ENCODE peak calls at places on chromosomes 13 and 19, in nine cellular contexts. S is heart right ventricle, P is epithelial cell of esophagus, D is progenitor cell of endocrine pancreas, M is neural progenitor cell, B is psoas muscle, W is kidney epithelial cell, T is lung, F is AG09319. Q is an unnamed sample.

GRCh38 chr13:102141625-102142472 is 260.0 kb downstream of the FGF14 start:
- DNase-seq in S (no peak), P (peak), D (no peak), M (peak), B (no peak), W (no peak), T (no peak), F (no peak), Q (no peak)

GRCh38 chr19:48487944-48488343 is 18.8 kb downstream of the CYTH2 start:
- DNase-seq in S (peak), P (peak), D (no peak), M (no peak), B (peak), W (no peak), T (peak), F (peak), Q (no peak)

GRCh38 chr19:29561601-29562000 is 35.8 kb downstream of the VSTM2B start:
- DNase-seq in S (no peak), P (no peak), D (no peak), M (no peak), B (no peak), W (no peak), T (no peak), F (no peak), Q (peak)

GRCh38 chr19:17475541-17476115 is 5.3 kb downstream of the SLC27A1 start:
- DNase-seq in S (peak), P (peak), D (no peak), M (no peak), B (peak), W (no peak), T (no peak), F (no peak), Q (no peak)

GRCh38 chr19:13036366-13036976 is 41.2 kb downstream of the NFIX start:
- DNase-seq in S (no peak), P (peak), D (no peak), M (no peak), B (peak), W (no peak), T (peak), F (no peak), Q (no peak)

GRCh38 chr19:33306191-33306590 is 3.9 kb upstream of the CEBPA start:
- DNase-seq in S (no peak), P (no peak), D (no peak), M (no peak), B (no peak), W (no peak), T (no peak), F (no peak), Q (no peak)

GRCh38 chr19:18839465-18840287 is 7.9 kb downstream of the UPF1 start:
- DNase-seq in S (no peak), P (no peak), D (no peak), M (no peak), B (no peak), W (no peak), T (no peak), F (no peak), Q (no peak)

GRCh38 chr19:12155324-12155723 is 1.2 kb downstream of the ZNF625 start:
- DNase-seq in S (no peak), P (no peak), D (no peak), M (no peak), B (no peak), W (no peak), T (no peak), F (no peak), Q (no peak)

GRCh38 chr19:4014541-4015491 is 7.3 kb downstream of the PIAS4 start:
- DNase-seq in S (peak), P (peak), D (no peak), M (peak), B (peak), W (no peak), T (no peak), F (no peak), Q (no peak)

GRCh38 chr13:113552786-113553540 is 31.6 kb upstream of the TFDP1 start:
- DNase-seq in S (no peak), P (no peak), D (no peak), M (no peak), B (no peak), W (no peak), T (peak), F (no peak), Q (peak)

GRCh38 chr19:28710278-28710677 is 502.7 kb downstream of the UQCRFS1 start:
- DNase-seq in S (no peak), P (peak), D (no peak), M (peak), B (no peak), W (peak), T (no peak), F (peak), Q (no peak)

GRCh38 chr19:11560404-11560988 is 1.5 kb upstream of the ELOF1 start:
- DNase-seq in S (peak), P (peak), D (peak), M (peak), B (no peak), W (no peak), T (peak), F (peak), Q (no peak)

GRCh38 chr13:33033361-33033812 is 17.2 kb downstream of the KL start:
- DNase-seq in S (no peak), P (no peak), D (no peak), M (no peak), B (no peak), W (no peak), T (no peak), F (no peak), Q (no peak)

GRCh38 chr19:6417713-6418561 is 6.7 kb downstream of the KHSRP start:
- DNase-seq in S (no peak), P (no peak), D (no peak), M (peak), B (no peak), W (no peak), T (no peak), F (no peak), Q (no peak)

DNA sequence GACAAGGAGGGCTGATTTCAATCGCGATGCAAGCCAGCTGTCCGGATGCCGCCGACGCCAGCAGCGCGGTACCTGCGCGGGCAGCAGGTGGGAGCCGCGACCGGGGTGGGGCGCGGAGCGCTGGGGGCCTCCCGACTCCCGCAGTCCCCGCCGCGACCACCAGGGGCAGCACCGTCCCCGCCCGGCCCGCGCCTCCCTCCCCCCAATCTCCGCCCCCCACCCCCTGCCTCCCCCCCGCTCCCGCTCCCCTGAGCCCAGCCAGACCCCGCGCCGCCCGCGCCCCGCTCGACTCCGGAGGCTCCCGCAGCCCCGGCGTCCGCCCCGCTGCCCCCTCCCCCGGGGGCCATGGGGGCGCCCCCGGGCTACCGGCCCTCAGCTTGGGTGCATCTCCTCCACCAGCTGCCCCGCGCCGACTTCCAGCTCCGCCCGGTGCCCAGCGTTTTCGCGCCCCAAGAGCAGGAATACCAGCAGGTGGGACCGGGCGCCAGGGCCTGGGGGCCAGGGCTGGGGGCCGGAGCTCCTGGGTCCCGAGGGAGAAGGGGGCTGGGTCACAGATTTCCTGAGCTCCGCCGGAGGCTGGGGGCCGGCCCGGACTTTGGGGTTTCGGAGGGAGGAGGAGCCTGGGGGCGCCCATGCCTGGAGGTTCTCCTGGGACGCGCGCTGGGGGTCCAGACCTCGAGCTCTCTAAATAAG is at the start of gene TTYH1:
- DNase-seq in S (no peak), P (no peak), D (peak), M (peak), B (no peak), W (no peak), T (no peak), F (no peak), Q (no peak)
- TF ChIP-seq CTCF in S (peak), P (no peak), D (peak), M (peak), B (peak), W (no peak), T (no peak), F (no peak), Q (peak)

DNA sequence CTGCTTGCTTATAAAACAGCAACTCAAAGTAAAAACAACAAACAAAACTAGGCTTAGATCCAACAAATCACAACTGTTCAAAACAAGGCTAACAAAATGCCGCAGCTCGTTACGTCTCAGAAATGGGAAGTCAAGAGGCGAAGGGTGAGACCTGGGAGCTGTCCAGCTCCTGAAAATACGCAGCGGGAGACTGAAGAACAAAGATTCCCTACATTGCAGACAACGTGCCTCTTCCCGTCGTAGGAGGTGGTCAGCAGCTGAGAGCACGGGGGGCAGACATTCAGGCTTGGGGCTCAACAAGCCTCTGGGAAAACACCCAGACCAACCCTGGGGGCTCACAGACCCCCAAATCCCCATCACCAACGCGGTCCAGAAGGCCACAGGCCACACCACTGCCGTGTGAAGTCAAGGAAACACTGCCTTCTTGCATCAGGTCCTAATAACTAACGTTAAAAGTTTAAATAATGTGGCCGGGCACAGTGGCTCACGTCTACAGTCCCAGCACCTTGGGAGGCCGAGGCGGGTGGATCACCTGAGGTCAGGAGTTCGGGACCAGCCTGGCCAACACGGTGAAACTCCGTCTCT is 13.5 kb downstream of the PLPP2 start:
- DNase-seq in S (no peak), P (peak), D (no peak), M (peak), B (no peak), W (no peak), T (no peak), F (no peak), Q (peak)
- TF ChIP-seq CTCF in S (no peak), P (no peak), D (no peak), M (no peak), B (no peak), W (no peak), T (no peak), F (no peak), Q (no peak)

DNA sequence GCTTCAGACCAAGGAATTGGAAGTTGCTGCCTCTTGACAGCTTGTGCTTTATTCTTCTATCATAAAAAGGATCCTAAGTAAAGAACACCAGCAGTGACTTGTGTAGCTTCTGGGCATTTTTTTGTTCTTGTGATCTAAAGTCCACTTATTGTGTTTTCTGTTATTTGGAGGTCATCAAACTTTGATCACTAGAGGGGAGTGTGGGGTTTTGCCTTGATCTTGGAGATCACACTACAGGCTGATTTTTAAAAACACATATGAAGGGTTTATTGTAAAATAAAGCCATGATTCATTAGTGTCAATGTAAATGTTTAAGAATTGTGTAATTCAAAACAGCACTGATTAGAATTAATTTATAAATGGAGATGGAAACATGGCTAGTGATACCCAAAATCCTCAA is 328.7 kb upstream of the EDNRB start:
- DNase-seq in S (no peak), P (no peak), D (no peak), M (no peak), B (no peak), W (no peak), T (no peak), F (no peak), Q (no peak)
- TF ChIP-seq CTCF in S (no peak), P (no peak), D (no peak), M (peak), B (no peak), W (no peak), T (no peak), F (no peak), Q (no peak)

DNA sequence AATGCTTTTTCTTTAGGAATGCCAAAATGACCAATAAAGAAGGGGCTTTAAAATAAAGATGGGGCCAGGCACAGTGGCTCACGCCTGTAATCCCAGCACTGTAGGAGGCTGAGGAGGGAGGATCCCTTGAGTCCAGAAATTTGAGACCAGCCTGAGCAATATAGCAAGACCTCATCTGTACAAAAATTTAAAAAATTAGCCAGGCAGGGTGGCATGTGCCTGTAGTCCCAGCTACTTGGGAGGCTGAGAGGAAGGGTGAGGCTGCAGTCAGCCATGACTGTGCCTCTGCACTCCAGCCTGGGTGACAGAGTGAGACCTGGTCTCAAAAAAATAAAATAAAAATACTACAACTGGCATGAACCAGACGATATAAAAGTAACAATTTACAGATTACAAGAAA is 93.4 kb downstream of the LHFPL6 start:
- DNase-seq in S (no peak), P (no peak), D (no peak), M (no peak), B (no peak), W (no peak), T (no peak), F (no peak), Q (no peak)
- TF ChIP-seq CTCF in S (no peak), P (no peak), D (no peak), M (no peak), B (no peak), W (no peak), T (no peak), F (no peak), Q (no peak)

Q was measured in osteocyte.